ENCODE peak calls at places on chromosomes 16 and 17, in five cellular contexts. One of them, this sample, is unnamed.

GRCh38 chr16:79728048-79728922 is 127.7 kb upstream of the MAF start:
- DNase-seq in transverse colon: no peak
- DNase-seq in cardiac muscle cell: no peak
- DNase-seq in CD4-positive, CD25-positive, alpha-beta regulatory T cell: no peak
- DNase-seq in brain microvascular endothelial cell: no peak
- DNase-seq in this sample: no peak

GRCh38 chr17:2295575-2295974 is 8.0 kb downstream of the SMG6 start:
- DNase-seq in cardiac muscle cell: no peak
- DNase-seq in CD4-positive, CD25-positive, alpha-beta regulatory T cell: no peak
- DNase-seq in transverse colon: no peak
- DNase-seq in brain microvascular endothelial cell: no peak
- DNase-seq in this sample: peak

GRCh38 chr17:73224663-73225305 is 31.9 kb downstream of the COG1 start:
- DNase-seq in CD4-positive, CD25-positive, alpha-beta regulatory T cell: no peak
- DNase-seq in transverse colon: no peak
- DNase-seq in brain microvascular endothelial cell: no peak
- DNase-seq in cardiac muscle cell: no peak
- DNase-seq in this sample: no peak

GRCh38 chr16:81238296-81239011 is at the start of gene BCO1:
- DNase-seq in CD4-positive, CD25-positive, alpha-beta regulatory T cell: no peak
- DNase-seq in transverse colon: peak
- DNase-seq in brain microvascular endothelial cell: peak
- DNase-seq in cardiac muscle cell: no peak
- DNase-seq in this sample: peak

GRCh38 chr16:85823328-85823920 is 23.9 kb downstream of the COX4I1 start:
- DNase-seq in transverse colon: no peak
- DNase-seq in cardiac muscle cell: no peak
- DNase-seq in CD4-positive, CD25-positive, alpha-beta regulatory T cell: no peak
- DNase-seq in brain microvascular endothelial cell: no peak
- DNase-seq in this sample: no peak

GRCh38 chr17:70119961-70120360 is 44.9 kb downstream of the KCNJ16 start:
- DNase-seq in CD4-positive, CD25-positive, alpha-beta regulatory T cell: no peak
- DNase-seq in transverse colon: no peak
- DNase-seq in cardiac muscle cell: no peak
- DNase-seq in brain microvascular endothelial cell: no peak
- DNase-seq in this sample: peak

GRCh38 chr17:6853764-6854442 is 22.4 kb upstream of the TEKT1 start:
- DNase-seq in transverse colon: no peak
- DNase-seq in cardiac muscle cell: no peak
- DNase-seq in brain microvascular endothelial cell: no peak
- DNase-seq in CD4-positive, CD25-positive, alpha-beta regulatory T cell: no peak
- DNase-seq in this sample: no peak

GRCh38 chr17:60372790-60373483 is 19.0 kb downstream of the USP32 start:
- DNase-seq in CD4-positive, CD25-positive, alpha-beta regulatory T cell: no peak
- DNase-seq in transverse colon: no peak
- DNase-seq in cardiac muscle cell: no peak
- DNase-seq in brain microvascular endothelial cell: peak
- DNase-seq in this sample: peak

GRCh38 chr16:58661199-58661830 is 23.3 kb downstream of the SLC38A7 start:
- DNase-seq in brain microvascular endothelial cell: peak
- DNase-seq in cardiac muscle cell: peak
- DNase-seq in CD4-positive, CD25-positive, alpha-beta regulatory T cell: no peak
- DNase-seq in transverse colon: peak
- DNase-seq in this sample: peak

GRCh38 chr16:53768593-53768992 is 64.6 kb downstream of the FTO start:
- DNase-seq in transverse colon: no peak
- DNase-seq in cardiac muscle cell: no peak
- DNase-seq in brain microvascular endothelial cell: peak
- DNase-seq in CD4-positive, CD25-positive, alpha-beta regulatory T cell: no peak
- DNase-seq in this sample: peak

GRCh38 chr17:63682441-63682840 is 17.5 kb downstream of the LIMD2 start:
- DNase-seq in brain microvascular endothelial cell: no peak
- DNase-seq in transverse colon: no peak
- DNase-seq in CD4-positive, CD25-positive, alpha-beta regulatory T cell: no peak
- DNase-seq in cardiac muscle cell: no peak
- DNase-seq in this sample: no peak

GRCh38 chr17:19286751-19287341 is 49.7 kb downstream of the EPN2 start:
- DNase-seq in transverse colon: no peak
- DNase-seq in cardiac muscle cell: no peak
- DNase-seq in brain microvascular endothelial cell: no peak
- DNase-seq in CD4-positive, CD25-positive, alpha-beta regulatory T cell: no peak
- DNase-seq in this sample: no peak

GRCh38 chr17:16171613-16172012 is 43.7 kb downstream of the NCOR1 start:
- DNase-seq in cardiac muscle cell: no peak
- DNase-seq in transverse colon: no peak
- DNase-seq in CD4-positive, CD25-positive, alpha-beta regulatory T cell: no peak
- DNase-seq in brain microvascular endothelial cell: peak
- DNase-seq in this sample: no peak

GRCh38 chr16:28936784-28937155 is 5.0 kb downstream of the CD19 start:
- DNase-seq in cardiac muscle cell: no peak
- DNase-seq in CD4-positive, CD25-positive, alpha-beta regulatory T cell: no peak
- DNase-seq in transverse colon: no peak
- DNase-seq in brain microvascular endothelial cell: no peak
- DNase-seq in this sample: no peak

DNA sequence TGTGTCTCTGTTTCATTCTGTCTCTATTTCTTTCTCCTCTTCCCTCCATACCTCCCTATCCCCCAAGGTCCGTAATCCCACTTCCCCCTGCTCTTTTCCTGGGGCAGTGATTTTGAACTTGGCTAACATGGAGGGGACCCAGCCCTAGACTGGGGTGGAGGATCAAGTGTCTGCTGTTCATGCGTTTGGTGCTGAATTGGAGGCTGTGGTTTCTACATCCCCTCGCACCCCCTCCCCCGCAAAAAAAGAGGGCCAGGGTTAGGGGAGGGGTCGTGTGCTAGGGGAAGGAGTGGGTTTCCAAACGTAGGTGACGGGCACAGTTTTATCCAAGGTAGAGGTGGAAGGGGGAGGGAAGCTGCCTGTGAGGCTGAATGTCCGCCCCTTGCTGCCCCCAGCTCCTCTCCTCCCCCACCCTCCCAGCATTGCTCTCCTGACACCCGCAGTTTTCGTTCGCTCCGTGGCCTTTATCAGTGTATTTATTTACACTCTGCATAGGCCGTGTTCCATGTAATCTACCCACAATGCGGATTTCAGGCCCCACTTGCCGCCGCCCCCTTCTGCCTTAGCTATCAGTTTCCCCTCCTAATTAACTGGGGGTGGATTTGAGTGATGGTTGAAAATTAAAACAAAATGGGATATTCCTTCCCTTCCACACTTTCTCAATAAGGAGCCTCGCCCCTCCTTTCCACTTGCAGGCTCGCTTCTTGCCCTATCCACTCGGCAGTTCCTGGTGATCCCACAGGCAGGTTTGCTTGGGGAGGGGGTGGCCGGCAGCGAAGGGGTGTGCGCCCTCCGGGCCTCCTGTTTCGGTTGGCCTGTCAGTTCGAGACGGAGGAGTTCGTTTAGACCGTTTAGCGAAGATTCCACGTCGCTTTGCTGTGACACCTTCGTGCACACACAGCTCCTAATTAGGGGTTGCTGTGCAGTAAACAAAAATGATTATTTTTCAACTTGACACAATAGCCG is 2.0 kb downstream of the GNAO1 start:
- DNase-seq in cardiac muscle cell: peak
- DNase-seq in transverse colon: no peak
- DNase-seq in CD4-positive, CD25-positive, alpha-beta regulatory T cell: no peak
- DNase-seq in brain microvascular endothelial cell: no peak
- DNase-seq in this sample: no peak
- H3K4me3 ChIP-seq in cardiac muscle cell: no peak
- H3K4me3 ChIP-seq in transverse colon: peak
- H3K4me3 ChIP-seq in CD4-positive, CD25-positive, alpha-beta regulatory T cell: no peak
- H3K4me3 ChIP-seq in brain microvascular endothelial cell: no peak
- H3K4me3 ChIP-seq in this sample: no peak

GRCh38 chr17:50200447-50201225 is 795 bp downstream of the COL1A1 start:
- DNase-seq in CD4-positive, CD25-positive, alpha-beta regulatory T cell: peak
- DNase-seq in brain microvascular endothelial cell: peak
- DNase-seq in cardiac muscle cell: peak
- DNase-seq in transverse colon: peak
- DNase-seq in this sample: peak
- H3K4me3 ChIP-seq in CD4-positive, CD25-positive, alpha-beta regulatory T cell: no peak
- H3K4me3 ChIP-seq in brain microvascular endothelial cell: peak
- H3K4me3 ChIP-seq in cardiac muscle cell: peak
- H3K4me3 ChIP-seq in transverse colon: peak
- H3K4me3 ChIP-seq in this sample: peak

GRCh38 chr17:11996722-11997146 is 541 bp downstream of the ZNF18 start:
- DNase-seq in CD4-positive, CD25-positive, alpha-beta regulatory T cell: no peak
- DNase-seq in cardiac muscle cell: peak
- DNase-seq in transverse colon: peak
- DNase-seq in brain microvascular endothelial cell: peak
- DNase-seq in this sample: peak

GRCh38 chr17:11997147-11997971 is at the start of gene ZNF18:
- DNase-seq in cardiac muscle cell: peak
- DNase-seq in CD4-positive, CD25-positive, alpha-beta regulatory T cell: peak
- DNase-seq in transverse colon: peak
- DNase-seq in brain microvascular endothelial cell: peak
- DNase-seq in this sample: peak

GRCh38 chr17:11997972-11998233 is 628 bp upstream of the ZNF18 start:
- DNase-seq in brain microvascular endothelial cell: no peak
- DNase-seq in transverse colon: no peak
- DNase-seq in cardiac muscle cell: no peak
- DNase-seq in CD4-positive, CD25-positive, alpha-beta regulatory T cell: no peak
- DNase-seq in this sample: no peak

GRCh38 chr17:11999715-12000114 is 2.4 kb upstream of the ZNF18 start:
- DNase-seq in cardiac muscle cell: no peak
- DNase-seq in brain microvascular endothelial cell: no peak
- DNase-seq in transverse colon: no peak
- DNase-seq in CD4-positive, CD25-positive, alpha-beta regulatory T cell: no peak
- DNase-seq in this sample: no peak
- H3K4me3 ChIP-seq in cardiac muscle cell: no peak
- H3K4me3 ChIP-seq in brain microvascular endothelial cell: no peak
- H3K4me3 ChIP-seq in transverse colon: no peak
- H3K4me3 ChIP-seq in CD4-positive, CD25-positive, alpha-beta regulatory T cell: no peak
- H3K4me3 ChIP-seq in this sample: no peak

GRCh38 chr17:39399792-39400191 is 1.6 kb downstream of the FBXL20 start:
- DNase-seq in transverse colon: no peak
- DNase-seq in brain microvascular endothelial cell: no peak
- DNase-seq in cardiac muscle cell: no peak
- DNase-seq in CD4-positive, CD25-positive, alpha-beta regulatory T cell: no peak
- DNase-seq in this sample: no peak
- H3K4me3 ChIP-seq in transverse colon: no peak
- H3K4me3 ChIP-seq in brain microvascular endothelial cell: no peak
- H3K4me3 ChIP-seq in cardiac muscle cell: no peak
- H3K4me3 ChIP-seq in CD4-positive, CD25-positive, alpha-beta regulatory T cell: peak
- H3K4me3 ChIP-seq in this sample: peak

GRCh38 chr16:71883849-71884638 is at the start of gene ZNF821:
- DNase-seq in CD4-positive, CD25-positive, alpha-beta regulatory T cell: peak
- DNase-seq in cardiac muscle cell: peak
- DNase-seq in transverse colon: peak
- DNase-seq in brain microvascular endothelial cell: peak
- DNase-seq in this sample: peak
- H3K4me3 ChIP-seq in CD4-positive, CD25-positive, alpha-beta regulatory T cell: peak
- H3K4me3 ChIP-seq in cardiac muscle cell: peak
- H3K4me3 ChIP-seq in transverse colon: peak
- H3K4me3 ChIP-seq in brain microvascular endothelial cell: peak
- H3K4me3 ChIP-seq in this sample: peak

GRCh38 chr17:76153640-76154039 is 12.6 kb upstream of the FOXJ1 start:
- DNase-seq in CD4-positive, CD25-positive, alpha-beta regulatory T cell: no peak
- DNase-seq in cardiac muscle cell: no peak
- DNase-seq in transverse colon: no peak
- DNase-seq in brain microvascular endothelial cell: peak
- DNase-seq in this sample: peak
- H3K4me3 ChIP-seq in CD4-positive, CD25-positive, alpha-beta regulatory T cell: no peak
- H3K4me3 ChIP-seq in cardiac muscle cell: no peak
- H3K4me3 ChIP-seq in transverse colon: no peak
- H3K4me3 ChIP-seq in brain microvascular endothelial cell: no peak
- H3K4me3 ChIP-seq in this sample: no peak

GRCh38 chr17:79220715-79221291 is 146.2 kb downstream of the ENGASE start:
- DNase-seq in brain microvascular endothelial cell: no peak
- DNase-seq in CD4-positive, CD25-positive, alpha-beta regulatory T cell: no peak
- DNase-seq in cardiac muscle cell: peak
- DNase-seq in transverse colon: no peak
- DNase-seq in this sample: no peak
- H3K4me3 ChIP-seq in brain microvascular endothelial cell: no peak
- H3K4me3 ChIP-seq in CD4-positive, CD25-positive, alpha-beta regulatory T cell: no peak
- H3K4me3 ChIP-seq in cardiac muscle cell: peak
- H3K4me3 ChIP-seq in transverse colon: no peak
- H3K4me3 ChIP-seq in this sample: no peak

This sample was measured in fibroblast of lung.